ENCODE peak calls at places on chromosomes 13 and 19, in six cellular contexts. L is activated CD8-positive, alpha-beta memory T cell treated with anti-CD3 and anti-CD28 coated beads, Interleukin-2, amount 50 U/mL, for 4 hours; F is fibroblast of lung; H is stimulated activated CD4-positive, alpha-beta T cell treated with anti-CD3 and anti-CD28 coated beads, Interleukin-2, amount 100 ng/mL, for 24 hours; E is stimulated activated CD8-positive, alpha-beta memory T cell treated with anti-CD3 and anti-CD28 coated beads, Interleukin-7, amount 100 ng/mL, for 24 hours; N is non-pigmented ciliary epithelial cell. Y is an unnamed sample.

GRCh38 chr13:41053384-41053826 is 7.9 kb upstream of the WBP4 start:
- DNase-seq in E (no peak), N (no peak), H (no peak), F (no peak), L (no peak), Y (no peak)

GRCh38 chr13:76286178-76286577 is 600.0 kb downstream of the KCTD12 start:
- DNase-seq in F (peak), L (no peak), N (peak), E (no peak), H (no peak), Y (no peak)

GRCh38 chr13:41700790-41701310 is 243.5 kb downstream of the RGCC start:
- DNase-seq in E (no peak), F (peak), L (no peak), H (no peak), N (no peak), Y (no peak)

GRCh38 chr13:30763786-30764440 is 28.6 kb downstream of the ALOX5AP start:
- DNase-seq in E (no peak), F (peak), H (no peak), N (no peak), L (no peak), Y (no peak)

GRCh38 chr13:98439896-98440295 is 137.0 kb downstream of the STK24 start:
- DNase-seq in L (no peak), E (no peak), H (no peak), F (no peak), N (no peak), Y (no peak)

GRCh38 chr13:78197231-78197630 is 278.6 kb upstream of the EDNRB start:
- DNase-seq in E (no peak), H (no peak), L (no peak), F (peak), N (no peak), Y (no peak)

GRCh38 chr19:33427801-33428626 is 54.5 kb downstream of the CEBPG start:
- DNase-seq in L (no peak), F (no peak), N (no peak), H (no peak), E (no peak), Y (no peak)

GRCh38 chr13:50712469-50712868 is 131.0 kb downstream of the DLEU7 start:
- DNase-seq in F (no peak), L (no peak), E (no peak), H (no peak), N (no peak), Y (no peak)

GRCh38 chr19:1244693-1245451 is 3.3 kb downstream of the ATP5F1D start:
- DNase-seq in N (no peak), L (peak), E (no peak), F (no peak), H (no peak), Y (peak)

GRCh38 chr13:111846396-111847174 is 220.4 kb upstream of the SOX1 start:
- DNase-seq in L (no peak), N (no peak), H (no peak), E (no peak), F (no peak), Y (no peak)

GRCh38 chr19:17579523-17580244 is 24.2 kb downstream of the COLGALT1 start:
- DNase-seq in L (no peak), F (peak), N (no peak), H (peak), E (no peak), Y (peak)

GRCh38 chr13:109569938-109570711 is 216.3 kb downstream of the IRS2 start:
- DNase-seq in N (no peak), E (no peak), F (no peak), H (peak), L (no peak), Y (peak)

GRCh38 chr13:102045713-102046112 is 356.1 kb downstream of the FGF14 start:
- DNase-seq in H (no peak), F (no peak), E (no peak), L (no peak), N (no peak), Y (no peak)

Y was measured in stimulated activated naive CD8-positive, alpha-beta T cell treated with anti-CD3 and anti-CD28 coated beads, Interleukin-15, Interleukin-2, amounts not matched to agents 100 U/mL and 50 U/mL, for 24 hours.